ENCODE peak calls at places on chromosomes 4 and X, in ten cellular contexts. R is upper lobe of right lung; F is gastrocnemius medialis; N is T-helper 2 cell; L is posterior cingulate gyrus; S is HL-60; T is GM23248; K is ELR; C is GM03348; I is CD8-positive, alpha-beta memory T cell. A is an unnamed sample.

GRCh38 chr4:183765121-183765990 is 106.3 kb downstream of the TRAPPC11 start:
- DNase-seq in R (no peak), F (no peak), N (no peak), L (no peak), S (no peak), T (no peak), K (no peak), C (no peak), I (no peak), A (no peak)

GRCh38 chrX:38859602-38860001 is 58.3 kb downstream of the MID1IP1 start:
- DNase-seq in R (no peak), F (no peak), N (no peak), L (no peak), S (no peak), T (peak), K (peak), C (peak), I (no peak), A (no peak)

GRCh38 chr4:144646523-144647094 is 653 bp downstream of the HHIP start:
- DNase-seq in R (no peak), F (no peak), N (no peak), L (peak), S (no peak), T (peak), K (peak), C (peak), I (no peak), A (no peak)

GRCh38 chrX:154313147-154313546 is 17.6 kb downstream of the TKTL1 start:
- DNase-seq in R (no peak), F (no peak), N (no peak), L (no peak), S (no peak), T (no peak), K (no peak), C (no peak), I (no peak), A (no peak)

GRCh38 chr4:128068927-128069326 is 7.8 kb downstream of the LARP1B start:
- DNase-seq in R (no peak), F (no peak), N (no peak), L (no peak), S (peak), T (peak), K (peak), C (no peak), I (no peak), A (no peak)

GRCh38 chrX:103155201-103155600 is 59.7 kb upstream of the BEX4 start:
- DNase-seq in R (no peak), F (no peak), N (no peak), L (no peak), S (no peak), T (peak), K (peak), C (no peak), I (no peak), A (no peak)

GRCh38 chr4:47744253-47744652 is 93.6 kb downstream of the CORIN start:
- DNase-seq in R (no peak), F (no peak), N (no peak), L (no peak), S (no peak), T (no peak), K (peak), C (no peak), I (no peak), A (no peak)

GRCh38 chr4:121674191-121674590 is 22.6 kb downstream of the ANXA5 start:
- DNase-seq in R (no peak), F (no peak), N (no peak), L (no peak), S (no peak), T (no peak), K (no peak), C (no peak), I (no peak), A (no peak)

GRCh38 chr4:40395166-40395900 is 60.2 kb downstream of the CHRNA9 start:
- DNase-seq in R (no peak), F (no peak), N (no peak), L (no peak), S (no peak), T (no peak), K (no peak), C (no peak), I (no peak), A (no peak)

GRCh38 chrX:11648705-11649519 is 16.8 kb downstream of the ARHGAP6 start:
- DNase-seq in R (no peak), F (peak), N (no peak), L (no peak), S (no peak), T (peak), K (peak), C (no peak), I (no peak), A (no peak)

GRCh38 chrX:140762061-140762460 is 52.5 kb downstream of the LINC00632 start:
- DNase-seq in R (no peak), F (peak), N (no peak), L (peak), S (peak), T (peak), K (peak), C (peak), I (peak), A (no peak)

GRCh38 chr4:40516651-40517050 is 113.0 kb downstream of the RBM47 start:
- DNase-seq in R (no peak), F (no peak), N (no peak), L (no peak), S (no peak), T (no peak), K (no peak), C (no peak), I (no peak), A (no peak)

GRCh38 chrX:48474127-48474526 is 1.9 kb upstream of the FTSJ1 start:
- DNase-seq in R (no peak), F (no peak), N (no peak), L (no peak), S (peak), T (peak), K (peak), C (no peak), I (no peak), A (no peak)

GRCh38 chrX:40055495-40055894 is 42.3 kb downstream of the BCOR start:
- DNase-seq in R (no peak), F (no peak), N (no peak), L (no peak), S (no peak), T (no peak), K (peak), C (no peak), I (no peak), A (no peak)

GRCh38 chr4:163251204-163251603 is 81.2 kb downstream of the NPY1R start:
- DNase-seq in R (no peak), F (no peak), N (no peak), L (no peak), S (no peak), T (peak), K (peak), C (no peak), I (no peak), A (no peak)

GRCh38 chr4:29551813-29552212 is 1168.4 kb upstream of the PCDH7 start:
- DNase-seq in R (no peak), F (no peak), N (no peak), L (no peak), S (no peak), T (no peak), K (no peak), C (no peak), I (no peak), A (no peak)

GRCh38 chr4:183840311-183840710 is 64.8 kb upstream of the STOX2 start:
- DNase-seq in R (peak), F (peak), N (no peak), L (peak), S (peak), T (peak), K (peak), C (peak), I (peak), A (peak)

GRCh38 chr4:3877236-3877635 is 111.1 kb downstream of the ADRA2C start:
- DNase-seq in R (no peak), F (no peak), N (no peak), L (no peak), S (no peak), T (peak), K (peak), C (no peak), I (no peak), A (no peak)

GRCh38 chr4:61992351-61992750 is 792.2 kb downstream of the ADGRL3 start:
- DNase-seq in R (no peak), F (no peak), N (no peak), L (no peak), S (no peak), T (no peak), K (no peak), C (no peak), I (no peak), A (no peak)

GRCh38 chrX:39017062-39017461 is 215.8 kb downstream of the MID1IP1 start:
- DNase-seq in R (no peak), F (no peak), N (no peak), L (no peak), S (no peak), T (no peak), K (no peak), C (no peak), I (no peak), A (no peak)

GRCh38 chr4:147833254-147833653 is 101.4 kb downstream of the ARHGAP10 start:
- DNase-seq in R (no peak), F (no peak), N (no peak), L (no peak), S (no peak), T (peak), K (peak), C (no peak), I (no peak), A (no peak)

GRCh38 chrX:43969504-43970501 is 3.4 kb downstream of the NDP start:
- DNase-seq in R (no peak), F (no peak), N (no peak), L (peak), S (no peak), T (peak), K (peak), C (peak), I (no peak), A (no peak)

GRCh38 chrX:20139966-20140365 is 1.7 kb downstream of the EIF1AX start:
- DNase-seq in R (no peak), F (no peak), N (no peak), L (no peak), S (no peak), T (peak), K (peak), C (peak), I (no peak), A (no peak)

GRCh38 chrX:14529288-14529989 is at the start of gene GLRA2:
- DNase-seq in R (no peak), F (no peak), N (no peak), L (no peak), S (no peak), T (peak), K (peak), C (peak), I (no peak), A (no peak)

GRCh38 chr4:73589887-73590801 is 30.1 kb downstream of the RASSF6 start:
- DNase-seq in R (no peak), F (no peak), N (no peak), L (no peak), S (no peak), T (no peak), K (no peak), C (no peak), I (no peak), A (no peak)

GRCh38 chr4:39732728-39733127 is 34.8 kb downstream of the UBE2K start:
- DNase-seq in R (no peak), F (peak), N (no peak), L (no peak), S (no peak), T (peak), K (peak), C (peak), I (no peak), A (peak)

GRCh38 chr4:121734576-121734975 is 30.4 kb downstream of the SMIM43 start:
- DNase-seq in R (no peak), F (no peak), N (no peak), L (no peak), S (no peak), T (no peak), K (no peak), C (no peak), I (no peak), A (no peak)